ENCODE peak calls at places on chromosome 16, in ten cellular contexts. One of them, this sample, is unnamed.

GRCh38 chr16:88014201-88014781 is 63.1 kb downstream of the BANP start:
- DNase-seq in dorsolateral prefrontal cortex: peak
- DNase-seq in breast epithelium: no peak
- DNase-seq in stimulated activated CD8-positive, alpha-beta memory T cell treated with anti-CD3 and anti-CD28 coated beads, Interleukin-15, amount 100 ng/mL, for 48 hours: no peak
- DNase-seq in hepatic stellate cell: peak
- DNase-seq in GM13977: no peak
- DNase-seq in NCI-H510A treated with DMSO at 0.1 percent for 48 hours: no peak
- DNase-seq in MV-4-11: no peak
- DNase-seq in GF-D8: no peak
- DNase-seq in nucleus accumbens: no peak
- DNase-seq in this sample: no peak

GRCh38 chr16:27982184-27982583 is 81.3 kb downstream of the GSG1L start:
- DNase-seq in GF-D8: no peak
- DNase-seq in dorsolateral prefrontal cortex: no peak
- DNase-seq in nucleus accumbens: no peak
- DNase-seq in NCI-H510A treated with DMSO at 0.1 percent for 48 hours: no peak
- DNase-seq in GM13977: no peak
- DNase-seq in MV-4-11: no peak
- DNase-seq in breast epithelium: no peak
- DNase-seq in stimulated activated CD8-positive, alpha-beta memory T cell treated with anti-CD3 and anti-CD28 coated beads, Interleukin-15, amount 100 ng/mL, for 48 hours: no peak
- DNase-seq in hepatic stellate cell: no peak
- DNase-seq in this sample: no peak

GRCh38 chr16:17229766-17230165 is 241.0 kb downstream of the XYLT1 start:
- DNase-seq in hepatic stellate cell: no peak
- DNase-seq in stimulated activated CD8-positive, alpha-beta memory T cell treated with anti-CD3 and anti-CD28 coated beads, Interleukin-15, amount 100 ng/mL, for 48 hours: no peak
- DNase-seq in dorsolateral prefrontal cortex: no peak
- DNase-seq in GM13977: no peak
- DNase-seq in NCI-H510A treated with DMSO at 0.1 percent for 48 hours: no peak
- DNase-seq in MV-4-11: peak
- DNase-seq in breast epithelium: no peak
- DNase-seq in GF-D8: no peak
- DNase-seq in nucleus accumbens: no peak
- DNase-seq in this sample: no peak

GRCh38 chr16:78444-79145 is 570 bp downstream of the MPG start:
- DNase-seq in MV-4-11: no peak
- DNase-seq in GM13977: peak
- DNase-seq in GF-D8: no peak
- DNase-seq in dorsolateral prefrontal cortex: no peak
- DNase-seq in NCI-H510A treated with DMSO at 0.1 percent for 48 hours: no peak
- DNase-seq in hepatic stellate cell: peak
- DNase-seq in stimulated activated CD8-positive, alpha-beta memory T cell treated with anti-CD3 and anti-CD28 coated beads, Interleukin-15, amount 100 ng/mL, for 48 hours: no peak
- DNase-seq in nucleus accumbens: no peak
- DNase-seq in breast epithelium: no peak
- DNase-seq in this sample: no peak

GRCh38 chr16:74577882-74578366 is 29.0 kb downstream of the GLG1 start:
- DNase-seq in GM13977: peak
- DNase-seq in breast epithelium: no peak
- DNase-seq in dorsolateral prefrontal cortex: no peak
- DNase-seq in NCI-H510A treated with DMSO at 0.1 percent for 48 hours: no peak
- DNase-seq in hepatic stellate cell: peak
- DNase-seq in stimulated activated CD8-positive, alpha-beta memory T cell treated with anti-CD3 and anti-CD28 coated beads, Interleukin-15, amount 100 ng/mL, for 48 hours: no peak
- DNase-seq in GF-D8: no peak
- DNase-seq in MV-4-11: peak
- DNase-seq in nucleus accumbens: no peak
- DNase-seq in this sample: no peak

GRCh38 chr16:272633-273546 is 2.9 kb downstream of the RGS11 start:
- DNase-seq in breast epithelium: no peak
- DNase-seq in GF-D8: no peak
- DNase-seq in hepatic stellate cell: no peak
- DNase-seq in GM13977: no peak
- DNase-seq in dorsolateral prefrontal cortex: no peak
- DNase-seq in MV-4-11: no peak
- DNase-seq in nucleus accumbens: no peak
- DNase-seq in NCI-H510A treated with DMSO at 0.1 percent for 48 hours: no peak
- DNase-seq in stimulated activated CD8-positive, alpha-beta memory T cell treated with anti-CD3 and anti-CD28 coated beads, Interleukin-15, amount 100 ng/mL, for 48 hours: no peak
- DNase-seq in this sample: no peak

GRCh38 chr16:78675312-78675711 is 575.9 kb downstream of the WWOX start:
- DNase-seq in nucleus accumbens: no peak
- DNase-seq in breast epithelium: no peak
- DNase-seq in NCI-H510A treated with DMSO at 0.1 percent for 48 hours: peak
- DNase-seq in dorsolateral prefrontal cortex: no peak
- DNase-seq in GF-D8: no peak
- DNase-seq in GM13977: no peak
- DNase-seq in hepatic stellate cell: peak
- DNase-seq in stimulated activated CD8-positive, alpha-beta memory T cell treated with anti-CD3 and anti-CD28 coated beads, Interleukin-15, amount 100 ng/mL, for 48 hours: no peak
- DNase-seq in MV-4-11: no peak
- DNase-seq in this sample: peak

GRCh38 chr16:82363026-82363816 is 193.2 kb upstream of the MPHOSPH6 start:
- DNase-seq in stimulated activated CD8-positive, alpha-beta memory T cell treated with anti-CD3 and anti-CD28 coated beads, Interleukin-15, amount 100 ng/mL, for 48 hours: no peak
- DNase-seq in breast epithelium: no peak
- DNase-seq in hepatic stellate cell: no peak
- DNase-seq in dorsolateral prefrontal cortex: no peak
- DNase-seq in GF-D8: no peak
- DNase-seq in MV-4-11: no peak
- DNase-seq in GM13977: no peak
- DNase-seq in nucleus accumbens: no peak
- DNase-seq in NCI-H510A treated with DMSO at 0.1 percent for 48 hours: peak
- DNase-seq in this sample: no peak

GRCh38 chr16:66481943-66482390 is 54.9 kb downstream of the BEAN1 start:
- DNase-seq in breast epithelium: no peak
- DNase-seq in hepatic stellate cell: no peak
- DNase-seq in stimulated activated CD8-positive, alpha-beta memory T cell treated with anti-CD3 and anti-CD28 coated beads, Interleukin-15, amount 100 ng/mL, for 48 hours: no peak
- DNase-seq in MV-4-11: no peak
- DNase-seq in nucleus accumbens: no peak
- DNase-seq in GM13977: no peak
- DNase-seq in dorsolateral prefrontal cortex: no peak
- DNase-seq in GF-D8: no peak
- DNase-seq in NCI-H510A treated with DMSO at 0.1 percent for 48 hours: no peak
- DNase-seq in this sample: no peak

GRCh38 chr16:1119766-1120611 is 23.9 kb upstream of the C1QTNF8 start:
- DNase-seq in nucleus accumbens: no peak
- DNase-seq in stimulated activated CD8-positive, alpha-beta memory T cell treated with anti-CD3 and anti-CD28 coated beads, Interleukin-15, amount 100 ng/mL, for 48 hours: no peak
- DNase-seq in GM13977: no peak
- DNase-seq in GF-D8: no peak
- DNase-seq in dorsolateral prefrontal cortex: no peak
- DNase-seq in breast epithelium: no peak
- DNase-seq in hepatic stellate cell: no peak
- DNase-seq in NCI-H510A treated with DMSO at 0.1 percent for 48 hours: no peak
- DNase-seq in MV-4-11: no peak
- DNase-seq in this sample: no peak

GRCh38 chr16:6018848-6019489 is 921.4 kb upstream of the EEF2KMT start:
- DNase-seq in nucleus accumbens: no peak
- DNase-seq in GF-D8: no peak
- DNase-seq in MV-4-11: no peak
- DNase-seq in dorsolateral prefrontal cortex: no peak
- DNase-seq in NCI-H510A treated with DMSO at 0.1 percent for 48 hours: no peak
- DNase-seq in GM13977: no peak
- DNase-seq in hepatic stellate cell: no peak
- DNase-seq in breast epithelium: no peak
- DNase-seq in stimulated activated CD8-positive, alpha-beta memory T cell treated with anti-CD3 and anti-CD28 coated beads, Interleukin-15, amount 100 ng/mL, for 48 hours: no peak
- DNase-seq in this sample: no peak

GRCh38 chr16:69328854-69329316 is 1.5 kb downstream of the PDF start:
- DNase-seq in stimulated activated CD8-positive, alpha-beta memory T cell treated with anti-CD3 and anti-CD28 coated beads, Interleukin-15, amount 100 ng/mL, for 48 hours: no peak
- DNase-seq in GM13977: no peak
- DNase-seq in NCI-H510A treated with DMSO at 0.1 percent for 48 hours: no peak
- DNase-seq in dorsolateral prefrontal cortex: no peak
- DNase-seq in nucleus accumbens: no peak
- DNase-seq in GF-D8: no peak
- DNase-seq in hepatic stellate cell: peak
- DNase-seq in MV-4-11: no peak
- DNase-seq in breast epithelium: no peak
- DNase-seq in this sample: no peak

GRCh38 chr16:1601031-1601430 is 10.8 kb downstream of the IFT140 start:
- DNase-seq in nucleus accumbens: no peak
- DNase-seq in dorsolateral prefrontal cortex: no peak
- DNase-seq in NCI-H510A treated with DMSO at 0.1 percent for 48 hours: no peak
- DNase-seq in MV-4-11: no peak
- DNase-seq in GM13977: no peak
- DNase-seq in GF-D8: no peak
- DNase-seq in stimulated activated CD8-positive, alpha-beta memory T cell treated with anti-CD3 and anti-CD28 coated beads, Interleukin-15, amount 100 ng/mL, for 48 hours: no peak
- DNase-seq in hepatic stellate cell: no peak
- DNase-seq in breast epithelium: no peak
- DNase-seq in this sample: no peak

GRCh38 chr16:84239910-84240309 is at the start of gene KCNG4:
- DNase-seq in breast epithelium: no peak
- DNase-seq in GF-D8: no peak
- DNase-seq in NCI-H510A treated with DMSO at 0.1 percent for 48 hours: no peak
- DNase-seq in MV-4-11: no peak
- DNase-seq in stimulated activated CD8-positive, alpha-beta memory T cell treated with anti-CD3 and anti-CD28 coated beads, Interleukin-15, amount 100 ng/mL, for 48 hours: no peak
- DNase-seq in nucleus accumbens: no peak
- DNase-seq in GM13977: no peak
- DNase-seq in hepatic stellate cell: no peak
- DNase-seq in dorsolateral prefrontal cortex: no peak
- DNase-seq in this sample: no peak

GRCh38 chr16:56675685-56676210 is 6.1 kb downstream of the MT1H start:
- DNase-seq in GM13977: no peak
- DNase-seq in GF-D8: no peak
- DNase-seq in stimulated activated CD8-positive, alpha-beta memory T cell treated with anti-CD3 and anti-CD28 coated beads, Interleukin-15, amount 100 ng/mL, for 48 hours: peak
- DNase-seq in MV-4-11: no peak
- DNase-seq in hepatic stellate cell: no peak
- DNase-seq in nucleus accumbens: no peak
- DNase-seq in breast epithelium: no peak
- DNase-seq in NCI-H510A treated with DMSO at 0.1 percent for 48 hours: no peak
- DNase-seq in dorsolateral prefrontal cortex: no peak
- DNase-seq in this sample: no peak

GRCh38 chr16:53913082-53913870 is 209.3 kb downstream of the FTO start:
- DNase-seq in nucleus accumbens: no peak
- DNase-seq in GM13977: no peak
- DNase-seq in breast epithelium: peak
- DNase-seq in dorsolateral prefrontal cortex: no peak
- DNase-seq in NCI-H510A treated with DMSO at 0.1 percent for 48 hours: no peak
- DNase-seq in GF-D8: no peak
- DNase-seq in MV-4-11: peak
- DNase-seq in stimulated activated CD8-positive, alpha-beta memory T cell treated with anti-CD3 and anti-CD28 coated beads, Interleukin-15, amount 100 ng/mL, for 48 hours: peak
- DNase-seq in hepatic stellate cell: peak
- DNase-seq in this sample: no peak

GRCh38 chr16:57277586-57277985 is 6.9 kb downstream of the PLLP start:
- DNase-seq in dorsolateral prefrontal cortex: no peak
- DNase-seq in nucleus accumbens: no peak
- DNase-seq in GM13977: peak
- DNase-seq in MV-4-11: peak
- DNase-seq in stimulated activated CD8-positive, alpha-beta memory T cell treated with anti-CD3 and anti-CD28 coated beads, Interleukin-15, amount 100 ng/mL, for 48 hours: peak
- DNase-seq in hepatic stellate cell: peak
- DNase-seq in breast epithelium: no peak
- DNase-seq in GF-D8: peak
- DNase-seq in NCI-H510A treated with DMSO at 0.1 percent for 48 hours: no peak
- DNase-seq in this sample: no peak

GRCh38 chr16:58037365-58038057 is 12.0 kb downstream of the MMP15 start:
- DNase-seq in dorsolateral prefrontal cortex: no peak
- DNase-seq in GF-D8: no peak
- DNase-seq in breast epithelium: no peak
- DNase-seq in GM13977: no peak
- DNase-seq in MV-4-11: no peak
- DNase-seq in stimulated activated CD8-positive, alpha-beta memory T cell treated with anti-CD3 and anti-CD28 coated beads, Interleukin-15, amount 100 ng/mL, for 48 hours: no peak
- DNase-seq in nucleus accumbens: no peak
- DNase-seq in hepatic stellate cell: no peak
- DNase-seq in NCI-H510A treated with DMSO at 0.1 percent for 48 hours: no peak
- DNase-seq in this sample: no peak

GRCh38 chr16:72537684-72538083 is 365.7 kb upstream of the PMFBP1 start:
- DNase-seq in GF-D8: no peak
- DNase-seq in breast epithelium: no peak
- DNase-seq in nucleus accumbens: no peak
- DNase-seq in dorsolateral prefrontal cortex: no peak
- DNase-seq in hepatic stellate cell: peak
- DNase-seq in stimulated activated CD8-positive, alpha-beta memory T cell treated with anti-CD3 and anti-CD28 coated beads, Interleukin-15, amount 100 ng/mL, for 48 hours: no peak
- DNase-seq in NCI-H510A treated with DMSO at 0.1 percent for 48 hours: no peak
- DNase-seq in MV-4-11: no peak
- DNase-seq in GM13977: no peak
- DNase-seq in this sample: no peak

GRCh38 chr16:84884311-84885023 is 64.7 kb downstream of the CRISPLD2 start:
- DNase-seq in GF-D8: no peak
- DNase-seq in MV-4-11: no peak
- DNase-seq in GM13977: no peak
- DNase-seq in breast epithelium: peak
- DNase-seq in hepatic stellate cell: no peak
- DNase-seq in dorsolateral prefrontal cortex: no peak
- DNase-seq in NCI-H510A treated with DMSO at 0.1 percent for 48 hours: no peak
- DNase-seq in nucleus accumbens: no peak
- DNase-seq in stimulated activated CD8-positive, alpha-beta memory T cell treated with anti-CD3 and anti-CD28 coated beads, Interleukin-15, amount 100 ng/mL, for 48 hours: no peak
- DNase-seq in this sample: peak

GRCh38 chr16:16933861-16934260 is 536.9 kb downstream of the XYLT1 start:
- DNase-seq in NCI-H510A treated with DMSO at 0.1 percent for 48 hours: no peak
- DNase-seq in stimulated activated CD8-positive, alpha-beta memory T cell treated with anti-CD3 and anti-CD28 coated beads, Interleukin-15, amount 100 ng/mL, for 48 hours: no peak
- DNase-seq in dorsolateral prefrontal cortex: no peak
- DNase-seq in breast epithelium: no peak
- DNase-seq in MV-4-11: no peak
- DNase-seq in hepatic stellate cell: no peak
- DNase-seq in GF-D8: no peak
- DNase-seq in nucleus accumbens: no peak
- DNase-seq in GM13977: no peak
- DNase-seq in this sample: no peak

GRCh38 chr16:50285406-50286003 is 19.2 kb downstream of the ADCY7 start:
- DNase-seq in breast epithelium: no peak
- DNase-seq in hepatic stellate cell: no peak
- DNase-seq in stimulated activated CD8-positive, alpha-beta memory T cell treated with anti-CD3 and anti-CD28 coated beads, Interleukin-15, amount 100 ng/mL, for 48 hours: no peak
- DNase-seq in MV-4-11: no peak
- DNase-seq in NCI-H510A treated with DMSO at 0.1 percent for 48 hours: no peak
- DNase-seq in GM13977: no peak
- DNase-seq in nucleus accumbens: no peak
- DNase-seq in dorsolateral prefrontal cortex: no peak
- DNase-seq in GF-D8: no peak
- DNase-seq in this sample: no peak

GRCh38 chr16:75496546-75496945 is 1.3 kb upstream of the CHST6 start:
- DNase-seq in MV-4-11: no peak
- DNase-seq in nucleus accumbens: no peak
- DNase-seq in hepatic stellate cell: no peak
- DNase-seq in stimulated activated CD8-positive, alpha-beta memory T cell treated with anti-CD3 and anti-CD28 coated beads, Interleukin-15, amount 100 ng/mL, for 48 hours: no peak
- DNase-seq in NCI-H510A treated with DMSO at 0.1 percent for 48 hours: no peak
- DNase-seq in GM13977: peak
- DNase-seq in GF-D8: no peak
- DNase-seq in breast epithelium: no peak
- DNase-seq in dorsolateral prefrontal cortex: no peak
- DNase-seq in this sample: no peak

GRCh38 chr16:76293980-76294690 is 16.9 kb downstream of the CNTNAP4 start:
- DNase-seq in GM13977: no peak
- DNase-seq in GF-D8: no peak
- DNase-seq in MV-4-11: no peak
- DNase-seq in hepatic stellate cell: peak
- DNase-seq in stimulated activated CD8-positive, alpha-beta memory T cell treated with anti-CD3 and anti-CD28 coated beads, Interleukin-15, amount 100 ng/mL, for 48 hours: no peak
- DNase-seq in NCI-H510A treated with DMSO at 0.1 percent for 48 hours: no peak
- DNase-seq in breast epithelium: no peak
- DNase-seq in dorsolateral prefrontal cortex: no peak
- DNase-seq in nucleus accumbens: no peak
- DNase-seq in this sample: no peak

GRCh38 chr16:57106767-57107166 is 14.4 kb downstream of the CPNE2 start:
- DNase-seq in hepatic stellate cell: no peak
- DNase-seq in stimulated activated CD8-positive, alpha-beta memory T cell treated with anti-CD3 and anti-CD28 coated beads, Interleukin-15, amount 100 ng/mL, for 48 hours: no peak
- DNase-seq in MV-4-11: no peak
- DNase-seq in breast epithelium: no peak
- DNase-seq in GM13977: no peak
- DNase-seq in dorsolateral prefrontal cortex: no peak
- DNase-seq in GF-D8: no peak
- DNase-seq in NCI-H510A treated with DMSO at 0.1 percent for 48 hours: no peak
- DNase-seq in nucleus accumbens: no peak
- DNase-seq in this sample: no peak

GRCh38 chr16:66927918-66928649 is 2.7 kb upstream of the RRAD start:
- DNase-seq in MV-4-11: peak
- DNase-seq in hepatic stellate cell: peak
- DNase-seq in NCI-H510A treated with DMSO at 0.1 percent for 48 hours: no peak
- DNase-seq in breast epithelium: no peak
- DNase-seq in stimulated activated CD8-positive, alpha-beta memory T cell treated with anti-CD3 and anti-CD28 coated beads, Interleukin-15, amount 100 ng/mL, for 48 hours: no peak
- DNase-seq in GM13977: no peak
- DNase-seq in nucleus accumbens: no peak
- DNase-seq in dorsolateral prefrontal cortex: no peak
- DNase-seq in GF-D8: no peak
- DNase-seq in this sample: no peak

GRCh38 chr16:68028996-68029395 is 5.9 kb downstream of the DUS2 start:
- DNase-seq in nucleus accumbens: no peak
- DNase-seq in breast epithelium: no peak
- DNase-seq in dorsolateral prefrontal cortex: no peak
- DNase-seq in GF-D8: no peak
- DNase-seq in MV-4-11: no peak
- DNase-seq in hepatic stellate cell: no peak
- DNase-seq in GM13977: no peak
- DNase-seq in stimulated activated CD8-positive, alpha-beta memory T cell treated with anti-CD3 and anti-CD28 coated beads, Interleukin-15, amount 100 ng/mL, for 48 hours: no peak
- DNase-seq in NCI-H510A treated with DMSO at 0.1 percent for 48 hours: no peak
- DNase-seq in this sample: no peak

GRCh38 chr16:89018605-89019158 is 41.7 kb upstream of the CBFA2T3 start:
- DNase-seq in MV-4-11: no peak
- DNase-seq in nucleus accumbens: no peak
- DNase-seq in stimulated activated CD8-positive, alpha-beta memory T cell treated with anti-CD3 and anti-CD28 coated beads, Interleukin-15, amount 100 ng/mL, for 48 hours: no peak
- DNase-seq in NCI-H510A treated with DMSO at 0.1 percent for 48 hours: no peak
- DNase-seq in dorsolateral prefrontal cortex: peak
- DNase-seq in GM13977: no peak
- DNase-seq in breast epithelium: no peak
- DNase-seq in GF-D8: no peak
- DNase-seq in hepatic stellate cell: no peak
- DNase-seq in this sample: no peak

This sample was measured in prostate gland.